ENCODE peak calls at places on chromosomes 16 and 17, in eight cellular contexts. Q is iPS-NIHi11; B is neural crest cell; O is stimulated activated CD8-positive, alpha-beta memory T cell treated with anti-CD3 and anti-CD28 coated beads, Interleukin-4, amount 100 ng/mL, for 24 hours; L is activated naive CD4-positive, alpha-beta T cell treated with anti-CD3 and anti-CD28 coated beads for 36 hours; F is RWPE1; T is stimulated activated CD4-positive, alpha-beta T cell treated with anti-CD3 and anti-CD28 coated beads, TNF-alpha, amount 100 ng/mL, for 48 hours; S is fibroblast of gingiva. N is an unnamed sample.

GRCh38 chr17:64216030-64216384 is 47.1 kb downstream of the TEX2 start:
- DNase-seq in Q (no peak), B (no peak), O (no peak), L (no peak), F (no peak), T (no peak), S (no peak), N (no peak)

GRCh38 chr17:2058521-2059124 is 3.7 kb downstream of the HIC1 start:
- DNase-seq in Q (peak; percentile 82), B (peak; percentile 39), O (no peak), L (peak; percentile 80), F (no peak), T (no peak), S (no peak), N (no peak)

GRCh38 chr16:74623214-74623842 is 16.4 kb upstream of the GLG1 start:
- DNase-seq in Q (peak; percentile 48), B (no peak), O (no peak), L (no peak), F (peak; percentile 28), T (no peak), S (peak; percentile 45), N (no peak)

GRCh38 chr17:16878547-16879100 is 93.3 kb downstream of the TNFRSF13B start:
- DNase-seq in Q (no peak), B (no peak), O (no peak), L (no peak), F (no peak), T (no peak), S (no peak), N (no peak)

GRCh38 chr17:82970067-82970466 is 109.3 kb upstream of the METRNL start:
- DNase-seq in Q (no peak), B (no peak), O (no peak), L (no peak), F (no peak), T (no peak), S (no peak), N (no peak)

GRCh38 chr17:31900877-31901276 is 631 bp downstream of the UTP6 start:
- DNase-seq in Q (no peak), B (no peak), O (no peak), L (no peak), F (peak; percentile 36), T (no peak), S (peak; percentile 22), N (no peak)

GRCh38 chr17:76446449-76447231 is 6.3 kb downstream of the UBE2O start:
- DNase-seq in Q (no peak), B (no peak), O (no peak), L (no peak), F (peak; percentile 96), T (no peak), S (peak; percentile 71), N (no peak)

GRCh38 chr17:48567209-48567608 is 10.9 kb downstream of the HOXB4 start:
- DNase-seq in Q (no peak), B (no peak), O (no peak), L (no peak), F (no peak), T (no peak), S (no peak), N (no peak)